ENCODE peak calls at places on chromosomes 16 and 17, in nine cellular contexts. T is substantia nigra; I is lung; F is neural crest cell; W is GM04504; S is T-cell; Z is GM13976; C is effector CD4-positive, alpha-beta T cell; R is neural progenitor cell. Q is an unnamed sample.
A peak's percentile ranks its signal among the peaks of the same experiment; 100 is the strongest.

GRCh38 chr16:17939052-17939673 is 397.4 kb downstream of the NPIPA8 start:
- DNase-seq in Z (no peak), C (no peak), I (no peak), W (no peak), S (no peak), R (no peak), T (no peak), F (no peak), Q (no peak)

GRCh38 chr16:11816123-11816522 is 19.1 kb upstream of the ZC3H7A start:
- DNase-seq in T (no peak), W (no peak), Z (no peak), I (no peak), R (no peak), S (no peak), C (no peak), F (no peak), Q (no peak)

GRCh38 chr17:48023408-48024148 is 14.0 kb downstream of the COPZ2 start:
- DNase-seq in T (peak; percentile 85), Z (no peak), W (no peak), R (peak; percentile 93), S (peak; percentile 31), C (peak; percentile 29), I (peak; percentile 84), F (peak; percentile 79), Q (peak; percentile 88)

GRCh38 chr16:58026139-58026704 is 668 bp downstream of the MMP15 start:
- DNase-seq in C (no peak), R (peak; percentile 65), I (peak; percentile 49), S (peak; percentile 12), T (peak; percentile 40), W (peak; percentile 15), F (peak; percentile 27), Z (no peak), Q (peak; percentile 86)

GRCh38 chr16:64481497-64481896 is 640.4 kb downstream of the CDH11 start:
- DNase-seq in T (no peak), Z (no peak), R (no peak), S (no peak), F (no peak), W (no peak), I (no peak), C (no peak), Q (no peak)

GRCh38 chr17:4753392-4753791 is 13.7 kb upstream of the CXCL16 start:
- DNase-seq in C (no peak), R (no peak), T (no peak), W (no peak), S (no peak), F (no peak), I (no peak), Z (no peak), Q (no peak)

GRCh38 chr17:28100936-28101335 is 58.5 kb downstream of the NLK start:
- DNase-seq in C (no peak), T (no peak), W (no peak), S (no peak), R (no peak), Z (no peak), F (no peak), I (no peak), Q (no peak)

GRCh38 chr16:50696575-50697420 is 3.4 kb downstream of the NOD2 start:
- DNase-seq in C (peak; percentile 46), T (no peak), R (no peak), F (no peak), W (peak; percentile 50), Z (peak; percentile 87), S (peak; percentile 60), I (peak; percentile 80), Q (no peak)

GRCh38 chr17:47305302-47305923 is 18.3 kb upstream of the EFCAB13 start:
- DNase-seq in S (no peak), R (no peak), W (peak; percentile 82), Z (no peak), F (no peak), T (no peak), I (no peak), C (no peak), Q (no peak)

GRCh38 chr17:2247005-2247404 is 56.6 kb downstream of the SMG6 start:
- DNase-seq in T (no peak), W (no peak), C (no peak), I (no peak), R (no peak), F (no peak), Z (no peak), S (no peak), Q (no peak)

GRCh38 chr16:166375-167116 is 768 bp downstream of the HBM start:
- DNase-seq in S (no peak), Z (no peak), W (no peak), R (peak; percentile 43), C (no peak), F (no peak), I (no peak), T (no peak), Q (no peak)

GRCh38 chr17:72667096-72668063 is 425.1 kb downstream of the SLC39A11 start:
- DNase-seq in I (no peak), C (no peak), S (no peak), W (no peak), Z (no peak), T (no peak), F (no peak), R (no peak), Q (no peak)

GRCh38 chr17:16463341-16464000 is 28.5 kb downstream of the LRRC75A start:
- DNase-seq in T (no peak), Z (no peak), F (no peak), I (no peak), S (no peak), C (no peak), W (peak; percentile 37), R (no peak), Q (peak; percentile 56)

GRCh38 chr16:59698341-59698979 is 964.3 kb upstream of the GOT2 start:
- DNase-seq in W (peak; percentile 26), C (no peak), F (no peak), I (no peak), T (no peak), Z (no peak), R (no peak), S (no peak), Q (peak; percentile 20)

GRCh38 chr17:80228477-80228876 is 8.2 kb downstream of the SLC26A11 start:
- DNase-seq in T (no peak), S (no peak), F (no peak), Z (no peak), W (no peak), I (no peak), C (no peak), R (no peak), Q (no peak)

Q was measured in retina.